ENCODE peak calls at places on chromosomes 2 and 18, in ten cellular contexts. One of them, this sample, is unnamed.

GRCh38 chr2:57881998-57882884 is 164.4 kb upstream of the VRK2 start:
- DNase-seq in mammary epithelial cell: peak; percentile 22
- DNase-seq in choroid plexus epithelial cell: peak; percentile 21
- DNase-seq in SJSA1: no peak
- DNase-seq in small intestine: peak; percentile 72
- DNase-seq in CD8-positive, alpha-beta memory T cell: no peak
- DNase-seq in AG04450: no peak
- DNase-seq in sigmoid colon: no peak
- DNase-seq in foreskin fibroblast: peak; percentile 83
- DNase-seq in mucosa of descending colon: no peak
- DNase-seq in this sample: peak; percentile 38

GRCh38 chr2:230924092-230924469 is 961 bp downstream of the GPR55 start:
- DNase-seq in mammary epithelial cell: peak; percentile 19
- DNase-seq in choroid plexus epithelial cell: no peak
- DNase-seq in SJSA1: peak; percentile 24
- DNase-seq in small intestine: no peak
- DNase-seq in CD8-positive, alpha-beta memory T cell: no peak
- DNase-seq in AG04450: no peak
- DNase-seq in sigmoid colon: peak; percentile 38
- DNase-seq in foreskin fibroblast: no peak
- DNase-seq in mucosa of descending colon: no peak
- DNase-seq in this sample: no peak

GRCh38 chr2:20425371-20425881 is 21.4 kb upstream of the RHOB start:
- DNase-seq in mammary epithelial cell: peak; percentile 73
- DNase-seq in choroid plexus epithelial cell: peak; percentile 19
- DNase-seq in SJSA1: no peak
- DNase-seq in small intestine: no peak
- DNase-seq in CD8-positive, alpha-beta memory T cell: no peak
- DNase-seq in AG04450: no peak
- DNase-seq in sigmoid colon: no peak
- DNase-seq in foreskin fibroblast: no peak
- DNase-seq in mucosa of descending colon: no peak
- DNase-seq in this sample: no peak

GRCh38 chr2:112582314-112582746 is 2.1 kb upstream of the CHCHD5 start:
- DNase-seq in mammary epithelial cell: peak; percentile 60
- DNase-seq in choroid plexus epithelial cell: peak; percentile 78
- DNase-seq in SJSA1: no peak
- DNase-seq in small intestine: peak; percentile 65
- DNase-seq in CD8-positive, alpha-beta memory T cell: peak; percentile 9
- DNase-seq in AG04450: peak; percentile 21
- DNase-seq in sigmoid colon: no peak
- DNase-seq in foreskin fibroblast: peak; percentile 44
- DNase-seq in mucosa of descending colon: no peak
- DNase-seq in this sample: no peak

GRCh38 chr18:72460210-72460680 is 83.9 kb downstream of the CBLN2 start:
- DNase-seq in mammary epithelial cell: no peak
- DNase-seq in choroid plexus epithelial cell: peak; percentile 79
- DNase-seq in SJSA1: no peak
- DNase-seq in small intestine: no peak
- DNase-seq in CD8-positive, alpha-beta memory T cell: no peak
- DNase-seq in AG04450: no peak
- DNase-seq in sigmoid colon: no peak
- DNase-seq in foreskin fibroblast: peak; percentile 1
- DNase-seq in mucosa of descending colon: no peak
- DNase-seq in this sample: peak; percentile 7

GRCh38 chr2:23207871-23208270 is 177.1 kb upstream of the KLHL29 start:
- DNase-seq in mammary epithelial cell: no peak
- DNase-seq in choroid plexus epithelial cell: no peak
- DNase-seq in SJSA1: peak; percentile 16
- DNase-seq in small intestine: peak; percentile 66
- DNase-seq in CD8-positive, alpha-beta memory T cell: no peak
- DNase-seq in AG04450: no peak
- DNase-seq in sigmoid colon: no peak
- DNase-seq in foreskin fibroblast: no peak
- DNase-seq in mucosa of descending colon: no peak
- DNase-seq in this sample: no peak

GRCh38 chr2:63486861-63487290 is 101.4 kb downstream of the WDPCP start:
- DNase-seq in mammary epithelial cell: no peak
- DNase-seq in choroid plexus epithelial cell: peak; percentile 10
- DNase-seq in SJSA1: no peak
- DNase-seq in small intestine: peak; percentile 2
- DNase-seq in CD8-positive, alpha-beta memory T cell: no peak
- DNase-seq in AG04450: no peak
- DNase-seq in sigmoid colon: no peak
- DNase-seq in foreskin fibroblast: no peak
- DNase-seq in mucosa of descending colon: no peak
- DNase-seq in this sample: no peak

GRCh38 chr18:62018034-62018760 is 125.4 kb upstream of the RNF152 start:
- DNase-seq in mammary epithelial cell: no peak
- DNase-seq in choroid plexus epithelial cell: peak; percentile 79
- DNase-seq in SJSA1: peak; percentile 44
- DNase-seq in small intestine: no peak
- DNase-seq in CD8-positive, alpha-beta memory T cell: no peak
- DNase-seq in AG04450: peak; percentile 94
- DNase-seq in sigmoid colon: peak; percentile 82
- DNase-seq in foreskin fibroblast: peak; percentile 90
- DNase-seq in mucosa of descending colon: no peak
- DNase-seq in this sample: peak; percentile 65

GRCh38 chr2:145598434-145598833 is 1078.5 kb upstream of the ZEB2 start:
- DNase-seq in mammary epithelial cell: peak; percentile 70
- DNase-seq in choroid plexus epithelial cell: peak; percentile 71
- DNase-seq in SJSA1: no peak
- DNase-seq in small intestine: no peak
- DNase-seq in CD8-positive, alpha-beta memory T cell: no peak
- DNase-seq in AG04450: no peak
- DNase-seq in sigmoid colon: no peak
- DNase-seq in foreskin fibroblast: no peak
- DNase-seq in mucosa of descending colon: no peak
- DNase-seq in this sample: no peak

DNA sequence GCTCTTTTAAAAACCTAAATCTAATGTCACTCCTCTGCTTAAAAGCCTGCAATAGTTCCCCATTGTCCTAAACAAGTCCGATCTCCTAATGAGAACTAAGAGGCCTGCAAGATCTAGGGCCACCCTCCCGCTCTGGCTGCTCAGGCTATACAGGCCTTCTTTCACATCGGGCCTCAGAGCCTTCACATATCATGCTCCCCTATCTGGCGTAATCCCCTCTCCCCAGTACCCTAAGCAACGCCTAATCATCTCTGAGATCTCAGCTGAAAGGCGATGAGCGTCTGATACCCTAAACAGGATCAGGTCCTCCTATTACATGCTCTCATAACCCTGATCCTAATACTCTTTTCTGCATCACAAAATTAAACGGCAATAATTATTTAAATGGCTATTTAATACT is 1.8 kb downstream of the MAP4K3 start:
- DNase-seq in mammary epithelial cell: no peak
- DNase-seq in choroid plexus epithelial cell: peak; percentile 36
- DNase-seq in SJSA1: no peak
- DNase-seq in small intestine: no peak
- DNase-seq in CD8-positive, alpha-beta memory T cell: no peak
- DNase-seq in AG04450: no peak
- DNase-seq in sigmoid colon: no peak
- DNase-seq in foreskin fibroblast: no peak
- DNase-seq in mucosa of descending colon: no peak
- DNase-seq in this sample: no peak
- H3K4me3 ChIP-seq in mammary epithelial cell: peak overlapping the region; percentile 94
- H3K4me3 ChIP-seq in choroid plexus epithelial cell: peak overlapping the region; percentile 84
- H3K4me3 ChIP-seq in SJSA1: peak overlapping the region; percentile 96
- H3K4me3 ChIP-seq in small intestine: peak overlapping the region; percentile 91
- H3K4me3 ChIP-seq in CD8-positive, alpha-beta memory T cell: peak overlapping the region; percentile 30
- H3K4me3 ChIP-seq in AG04450: peak overlapping the region; percentile 92
- H3K4me3 ChIP-seq in sigmoid colon: peak overlapping the region; percentile 97
- H3K4me3 ChIP-seq in foreskin fibroblast: peak overlapping the region; percentile 91
- H3K4me3 ChIP-seq in mucosa of descending colon: no peak overlapping the region
- H3K4me3 ChIP-seq in this sample: peak overlapping the region; percentile 76

GRCh38 chr2:179262077-179262660 is 2.5 kb downstream of the SESTD1 start:
- DNase-seq in mammary epithelial cell: no peak
- DNase-seq in choroid plexus epithelial cell: no peak
- DNase-seq in SJSA1: no peak
- DNase-seq in small intestine: no peak
- DNase-seq in CD8-positive, alpha-beta memory T cell: no peak
- DNase-seq in AG04450: no peak
- DNase-seq in sigmoid colon: no peak
- DNase-seq in foreskin fibroblast: no peak
- DNase-seq in mucosa of descending colon: no peak
- DNase-seq in this sample: no peak
- H3K4me3 ChIP-seq in mammary epithelial cell: peak overlapping the region; percentile 61
- H3K4me3 ChIP-seq in choroid plexus epithelial cell: no peak overlapping the region
- H3K4me3 ChIP-seq in SJSA1: no peak overlapping the region
- H3K4me3 ChIP-seq in small intestine: no peak overlapping the region
- H3K4me3 ChIP-seq in CD8-positive, alpha-beta memory T cell: no peak overlapping the region
- H3K4me3 ChIP-seq in AG04450: no peak overlapping the region
- H3K4me3 ChIP-seq in sigmoid colon: no peak overlapping the region
- H3K4me3 ChIP-seq in foreskin fibroblast: no peak overlapping the region
- H3K4me3 ChIP-seq in mucosa of descending colon: no peak overlapping the region
- H3K4me3 ChIP-seq in this sample: no peak overlapping the region

DNA sequence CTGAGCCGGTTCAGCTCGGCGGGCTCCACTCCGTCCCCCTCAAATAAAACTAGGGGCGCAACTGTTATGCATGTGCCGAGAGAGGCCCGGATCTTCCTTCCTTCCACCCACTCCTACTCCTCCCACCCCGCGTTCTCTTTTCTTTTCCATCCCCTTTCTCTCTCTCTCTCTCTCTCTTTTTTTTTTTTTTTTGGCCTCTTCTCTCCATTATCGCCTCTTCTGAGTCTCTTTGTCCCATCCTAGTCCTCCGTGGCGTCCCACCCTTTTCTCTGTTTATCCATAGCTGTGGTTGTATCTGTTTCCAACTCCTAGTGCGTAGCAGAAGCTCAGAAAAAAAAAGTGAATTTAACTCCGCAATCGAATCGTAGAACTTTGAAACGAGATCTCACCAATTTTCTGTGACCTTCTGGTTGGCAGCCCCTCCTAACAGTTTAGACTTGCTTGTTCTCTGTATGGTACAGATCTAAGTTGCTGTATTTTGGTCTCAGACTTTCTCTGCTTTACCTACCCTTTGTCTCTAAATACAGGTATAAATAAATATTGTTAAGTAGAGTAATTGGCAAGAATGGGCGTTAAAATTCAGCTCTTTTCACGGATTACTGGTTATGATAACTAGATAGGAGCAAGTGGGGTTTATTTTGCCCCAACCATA is 3.6 kb downstream of the RAX start:
- DNase-seq in mammary epithelial cell: no peak
- DNase-seq in choroid plexus epithelial cell: no peak
- DNase-seq in SJSA1: no peak
- DNase-seq in small intestine: no peak
- DNase-seq in CD8-positive, alpha-beta memory T cell: no peak
- DNase-seq in AG04450: no peak
- DNase-seq in sigmoid colon: no peak
- DNase-seq in foreskin fibroblast: no peak
- DNase-seq in mucosa of descending colon: no peak
- DNase-seq in this sample: no peak
- H3K4me3 ChIP-seq in mammary epithelial cell: no peak overlapping the region
- H3K4me3 ChIP-seq in choroid plexus epithelial cell: no peak overlapping the region
- H3K4me3 ChIP-seq in SJSA1: peak overlapping the region; percentile 10
- H3K4me3 ChIP-seq in small intestine: peak overlapping the region; percentile 33
- H3K4me3 ChIP-seq in CD8-positive, alpha-beta memory T cell: no peak overlapping the region
- H3K4me3 ChIP-seq in AG04450: no peak overlapping the region
- H3K4me3 ChIP-seq in sigmoid colon: no peak overlapping the region
- H3K4me3 ChIP-seq in foreskin fibroblast: no peak overlapping the region
- H3K4me3 ChIP-seq in mucosa of descending colon: no peak overlapping the region
- H3K4me3 ChIP-seq in this sample: no peak overlapping the region

GRCh38 chr2:183035954-183036669 is 2.1 kb downstream of the NCKAP1 start:
- DNase-seq in mammary epithelial cell: no peak
- DNase-seq in choroid plexus epithelial cell: no peak
- DNase-seq in SJSA1: no peak
- DNase-seq in small intestine: peak; percentile 13
- DNase-seq in CD8-positive, alpha-beta memory T cell: no peak
- DNase-seq in AG04450: no peak
- DNase-seq in sigmoid colon: no peak
- DNase-seq in foreskin fibroblast: no peak
- DNase-seq in mucosa of descending colon: no peak
- DNase-seq in this sample: no peak
- H3K4me3 ChIP-seq in mammary epithelial cell: peak overlapping the region; percentile 99
- H3K4me3 ChIP-seq in choroid plexus epithelial cell: peak overlapping the region; percentile 86
- H3K4me3 ChIP-seq in SJSA1: peak overlapping the region; percentile 97
- H3K4me3 ChIP-seq in small intestine: peak overlapping the region; percentile 42
- H3K4me3 ChIP-seq in CD8-positive, alpha-beta memory T cell: peak overlapping the region; percentile 6
- H3K4me3 ChIP-seq in AG04450: peak overlapping the region; percentile 82
- H3K4me3 ChIP-seq in sigmoid colon: peak overlapping the region; percentile 97
- H3K4me3 ChIP-seq in foreskin fibroblast: peak overlapping the region; percentile 95
- H3K4me3 ChIP-seq in mucosa of descending colon: no peak overlapping the region
- H3K4me3 ChIP-seq in this sample: peak overlapping the region; percentile 87

This sample was measured in BJ.